ENCODE peak calls at places on chromosomes 16 and 17, in five cellular contexts. O, Y, U, Z and N are unnamed samples.

GRCh38 chr17:57899391-57899790 is 49.5 kb upstream of the MRPS23 start:
- DNase-seq in O (no peak), Y (no peak), U (no peak), Z (peak; percentile 39), N (no peak)

GRCh38 chr17:418421-418751 is 65.8 kb upstream of the RPH3AL start:
- DNase-seq in O (no peak), Y (no peak), U (no peak), Z (no peak), N (no peak)

GRCh38 chr16:80988756-80989155 is 17.9 kb downstream of the CMC2 start:
- DNase-seq in O (no peak), Y (no peak), U (no peak), Z (no peak), N (no peak)

GRCh38 chr17:47267354-47267828 is 13.8 kb downstream of the ITGB3 start:
- DNase-seq in O (peak; percentile 90), Y (peak; percentile 92), U (no peak), Z (peak; percentile 75), N (no peak)

GRCh38 chr17:71412803-71413202 is 708.0 kb upstream of the SOX9 start:
- DNase-seq in O (peak; percentile 95), Y (peak; percentile 93), U (no peak), Z (peak; percentile 98), N (peak; percentile 89)

GRCh38 chr16:85646976-85647375 is 33.9 kb downstream of the GSE1 start:
- DNase-seq in O (no peak), Y (no peak), U (no peak), Z (no peak), N (no peak)

GRCh38 chr17:72691017-72691416 is 401.5 kb downstream of the SLC39A11 start:
- DNase-seq in O (no peak), Y (no peak), U (no peak), Z (no peak), N (no peak)

GRCh38 chr17:75757086-75757681 is 7.8 kb downstream of the GALK1 start:
- DNase-seq in O (no peak), Y (no peak), U (no peak), Z (no peak), N (no peak)

GRCh38 chr16:47113130-47113529 is 30.6 kb downstream of the NETO2 start:
- DNase-seq in O (no peak), Y (no peak), U (no peak), Z (no peak), N (no peak)

GRCh38 chr16:70577256-70577698 is 53.7 kb downstream of the SF3B3 start:
- DNase-seq in O (peak; percentile 76), Y (peak; percentile 37), U (no peak), Z (peak; percentile 67), N (no peak)

GRCh38 chr17:75341784-75342183 is 52.6 kb upstream of the SLC25A19 start:
- DNase-seq in O (no peak), Y (no peak), U (no peak), Z (no peak), N (no peak)

GRCh38 chr17:77228224-77229215 is 87.8 kb downstream of the SEC14L1 start:
- DNase-seq in O (no peak), Y (no peak), U (peak; percentile 50), Z (no peak), N (no peak)

GRCh38 chr16:57023541-57024249 is 34.3 kb downstream of the NLRC5 start:
- DNase-seq in O (no peak), Y (no peak), U (no peak), Z (no peak), N (no peak)

GRCh38 chr16:58506241-58507194 is 6.6 kb downstream of the NDRG4 start:
- DNase-seq in O (no peak), Y (no peak), U (no peak), Z (no peak), N (no peak)

GRCh38 chr17:7850970-7851437 is 3.9 kb upstream of the TMEM88 start:
- DNase-seq in O (no peak), Y (no peak), U (no peak), Z (no peak), N (no peak)

GRCh38 chr17:58184308-58184985 is 8.1 kb upstream of the EPX start:
- DNase-seq in O (peak; percentile 25), Y (no peak), U (peak; percentile 27), Z (peak; percentile 21), N (no peak)

GRCh38 chr17:58344047-58344790 is 7.8 kb downstream of the SUPT4H1 start:
- DNase-seq in O (no peak), Y (no peak), U (no peak), Z (no peak), N (no peak)

GRCh38 chr17:45231481-45232116 is 9.9 kb downstream of the FMNL1 start:
- DNase-seq in O (no peak), Y (no peak), U (peak; percentile 68), Z (no peak), N (no peak)

GRCh38 chr16:49755291-49755611 is 100.7 kb downstream of the ZNF423 start:
- DNase-seq in O (no peak), Y (peak; percentile 18), U (peak; percentile 75), Z (peak; percentile 56), N (peak; percentile 12)

GRCh38 chr16:82294874-82295273 is 124.8 kb upstream of the MPHOSPH6 start:
- DNase-seq in O (no peak), Y (no peak), U (no peak), Z (no peak), N (no peak)

GRCh38 chr16:66342294-66342900 is 24.1 kb upstream of the CDH5 start:
- DNase-seq in O (no peak), Y (no peak), U (peak; percentile 79), Z (no peak), N (no peak)

GRCh38 chr16:10619271-10619849 is 39.0 kb upstream of the EMP2 start:
- DNase-seq in O (no peak), Y (no peak), U (peak; percentile 50), Z (no peak), N (no peak)

GRCh38 chr17:62085511-62086408 is 20.7 kb upstream of the MED13 start:
- DNase-seq in O (no peak), Y (no peak), U (no peak), Z (no peak), N (no peak)

GRCh38 chr16:65122974-65123845 is 1.3 kb upstream of the CDH11 start:
- DNase-seq in O (peak; percentile 63), Y (no peak), U (peak; percentile 69), Z (peak; percentile 71), N (peak; percentile 50)

GRCh38 chr17:17942846-17943245 is 29.4 kb downstream of the TOM1L2 start:
- DNase-seq in O (peak; percentile 26), Y (no peak), U (no peak), Z (peak; percentile 44), N (no peak)

GRCh38 chr17:29039764-29040598 is 3.0 kb upstream of the PIPOX start:
- DNase-seq in O (peak; percentile 28), Y (peak; percentile 87), U (peak; percentile 70), Z (peak; percentile 5), N (peak; percentile 34)

GRCh38 chr17:36510636-36511035 is 24.0 kb downstream of the MYO19 start:
- DNase-seq in O (no peak), Y (no peak), U (no peak), Z (no peak), N (no peak)

GRCh38 chr17:74235040-74235581 is 21.7 kb downstream of the TTYH2 start:
- DNase-seq in O (no peak), Y (no peak), U (no peak), Z (no peak), N (no peak)

GRCh38 chr16:61323456-61323855 is 712.8 kb downstream of the CDH8 start:
- DNase-seq in O (no peak), Y (no peak), U (no peak), Z (no peak), N (no peak)

GRCh38 chr17:17681187-17681743 is at the start of gene RAI1:
- DNase-seq in O (peak; percentile 77), Y (no peak), U (peak; percentile 90), Z (peak; percentile 82), N (peak; percentile 60)

GRCh38 chr17:38766341-38766740 is 13.8 kb downstream of the PSMB3 start:
- DNase-seq in O (no peak), Y (no peak), U (no peak), Z (no peak), N (no peak)

GRCh38 chr17:38762231-38762630 is 9.7 kb downstream of the PSMB3 start:
- DNase-seq in O (no peak), Y (no peak), U (no peak), Z (no peak), N (no peak)

GRCh38 chr17:38761612-38762011 is 9.1 kb downstream of the PSMB3 start:
- DNase-seq in O (peak; percentile 35), Y (no peak), U (peak; percentile 71), Z (peak; percentile 19), N (no peak)
- TF ChIP-seq CTCF in O (peak; percentile 71), Y (peak; percentile 46), U (peak; percentile 67), Z (peak; percentile 31), N (peak; percentile 29)

DNA sequence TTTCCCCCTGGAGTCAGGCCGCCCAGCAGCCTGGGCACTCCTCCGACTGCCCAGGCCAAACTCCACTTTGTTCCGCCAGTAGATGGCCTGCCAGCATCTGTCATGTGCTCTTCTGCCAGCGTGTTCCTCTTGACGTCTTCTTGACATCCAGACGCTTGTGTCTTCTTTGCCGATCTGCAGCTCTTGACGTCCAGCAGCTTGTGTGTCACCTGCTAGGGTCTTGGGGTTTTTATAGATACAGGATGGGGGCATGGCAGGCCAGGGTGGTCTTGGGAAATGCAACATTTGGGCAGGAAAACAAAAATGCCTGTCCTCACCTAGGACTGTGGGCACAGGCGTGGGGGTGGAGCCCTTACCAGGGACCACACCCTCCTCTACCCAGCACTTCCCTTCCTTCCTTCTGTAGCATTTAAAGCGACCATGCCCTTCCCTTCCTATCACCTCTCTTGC is 88.7 kb downstream of the BMERB1 start:
- DNase-seq in O (no peak), Y (no peak), U (peak; percentile 25), Z (no peak), N (no peak)
- TF ChIP-seq CTCF in O (no peak), Y (no peak), U (peak; percentile 24), Z (no peak), N (no peak)

GRCh38 chr16:55294129-55294528 is 29.9 kb upstream of the IRX6 start:
- DNase-seq in O (no peak), Y (no peak), U (no peak), Z (no peak), N (no peak)
- TF ChIP-seq CTCF in O (no peak), Y (peak; percentile 15), U (peak; percentile 35), Z (no peak), N (no peak)

GRCh38 chr16:86834451-86835035 is 256.2 kb downstream of the FOXL1 start:
- DNase-seq in O (peak; percentile 82), Y (no peak), U (peak; percentile 71), Z (peak; percentile 67), N (no peak)
- TF ChIP-seq CTCF in O (peak; percentile 59), Y (no peak), U (peak; percentile 54), Z (no peak), N (peak; percentile 0)

GRCh38 chr17:49447603-49448325 is 33.1 kb upstream of the PHB1 start:
- DNase-seq in O (no peak), Y (no peak), U (no peak), Z (no peak), N (no peak)
- TF ChIP-seq CTCF in O (no peak), Y (no peak), U (no peak), Z (peak; percentile 5), N (no peak)